ENCODE peak calls at places on chromosomes 2 and 18, in six cellular contexts. S is kidney epithelial cell, O is hepatocyte, U is right atrium auricular region, I is AG10803, F is thoracic aorta. Q is an unnamed sample.

GRCh38 chr2:24920813-24921441 is 890 bp upstream of the ADCY3 start:
- DNase-seq in O (no peak), S (no peak), F (no peak), U (no peak), I (no peak), Q (no peak)

GRCh38 chr2:174969091-174969734 is 36.0 kb downstream of the CHN1 start:
- DNase-seq in S (no peak), I (no peak), U (no peak), O (no peak), F (no peak), Q (no peak)

GRCh38 chr18:576924-577323 is 3.3 kb upstream of the CETN1 start:
- DNase-seq in O (no peak), F (no peak), U (no peak), S (no peak), I (no peak), Q (no peak)

GRCh38 chr18:54086046-54086802 is 138.2 kb downstream of the MBD2 start:
- DNase-seq in F (no peak), U (no peak), S (no peak), I (no peak), O (no peak), Q (no peak)

GRCh38 chr2:38074775-38075435 is 1.0 kb downstream of the CYP1B1 start:
- DNase-seq in O (peak; percentile 60), S (no peak), U (no peak), F (no peak), I (peak; percentile 39), Q (peak; percentile 71)

GRCh38 chr2:15919716-15920444 is 20.5 kb upstream of the MYCN start:
- DNase-seq in U (no peak), I (no peak), F (no peak), S (no peak), O (no peak), Q (no peak)

GRCh38 chr2:150528861-150529801 is 41.7 kb upstream of the RND3 start:
- DNase-seq in U (no peak), S (peak; percentile 73), I (peak; percentile 94), F (no peak), O (peak; percentile 52), Q (peak; percentile 88)

GRCh38 chr2:175605599-175605988 is 396.5 kb downstream of the LNPK start:
- DNase-seq in S (no peak), I (no peak), U (no peak), O (no peak), F (no peak), Q (no peak)

GRCh38 chr2:238456966-238457926 is 30.5 kb downstream of the ASB1 start:
- DNase-seq in I (no peak), F (no peak), S (no peak), O (no peak), U (no peak), Q (peak; percentile 13)

GRCh38 chr2:15718103-15718943 is 126.7 kb downstream of the DDX1 start:
- DNase-seq in O (no peak), I (no peak), S (no peak), F (no peak), U (no peak), Q (no peak)

GRCh38 chr18:52716926-52717325 is 376.9 kb downstream of the DCC start:
- DNase-seq in O (peak; percentile 58), S (no peak), F (no peak), U (no peak), I (peak; percentile 22), Q (peak; percentile 69)

GRCh38 chr2:1553671-1554295 is 140.5 kb downstream of the TPO start:
- DNase-seq in F (no peak), S (peak; percentile 96), O (peak; percentile 70), I (peak; percentile 84), U (no peak), Q (peak; percentile 91)

GRCh38 chr2:152571035-152571766 is 146.1 kb downstream of the PRPF40A start:
- DNase-seq in U (no peak), F (no peak), O (no peak), I (peak; percentile 34), S (no peak), Q (peak; percentile 41)

GRCh38 chr18:53796042-53796729 is 428.3 kb downstream of the MBD2 start:
- DNase-seq in U (peak; percentile 63), I (peak; percentile 90), F (no peak), O (peak; percentile 26), S (peak; percentile 65), Q (peak; percentile 94)

GRCh38 chr2:189444322-189444721 is 3.0 kb downstream of the WDR75 start:
- DNase-seq in U (no peak), F (no peak), I (peak; percentile 10), O (no peak), S (no peak), Q (peak; percentile 41)

GRCh38 chr18:43661570-43661969 is 384.3 kb upstream of the SYT4 start:
- DNase-seq in S (peak; percentile 56), F (no peak), O (peak; percentile 41), U (no peak), I (peak; percentile 63), Q (peak; percentile 91)

GRCh38 chr2:157194097-157194688 is 63.3 kb upstream of the GALNT5 start:
- DNase-seq in I (peak; percentile 74), S (no peak), F (no peak), O (peak; percentile 73), U (no peak), Q (peak; percentile 87)

GRCh38 chr18:8208716-8209115 is 400.5 kb upstream of the RAB12 start:
- DNase-seq in U (no peak), S (no peak), F (no peak), O (no peak), I (no peak), Q (no peak)

GRCh38 chr2:182949572-182950189 is 83.2 kb upstream of the FRZB start:
- DNase-seq in O (peak; percentile 15), F (no peak), I (no peak), U (peak; percentile 61), S (no peak), Q (peak; percentile 50)

GRCh38 chr18:35756506-35757117 is 175.1 kb downstream of the GALNT1 start:
- DNase-seq in I (peak; percentile 57), U (no peak), S (no peak), O (peak; percentile 74), F (no peak), Q (peak; percentile 76)

GRCh38 chr18:35635171-35635570 is 53.6 kb downstream of the GALNT1 start:
- DNase-seq in I (peak; percentile 58), O (peak; percentile 67), U (no peak), S (peak; percentile 92), F (no peak), Q (peak; percentile 33)

GRCh38 chr2:128281852-128282245 is 36.8 kb downstream of the HS6ST1 start:
- DNase-seq in S (no peak), F (no peak), O (no peak), I (no peak), U (no peak), Q (no peak)

GRCh38 chr2:128284037-128284441 is 34.6 kb downstream of the HS6ST1 start:
- DNase-seq in F (no peak), S (no peak), I (no peak), O (no peak), U (no peak), Q (no peak)

GRCh38 chr2:128284841-128285240 is 33.8 kb downstream of the HS6ST1 start:
- DNase-seq in I (no peak), S (no peak), O (no peak), U (no peak), F (no peak), Q (no peak)

GRCh38 chr2:128282246-128282975 is 36.3 kb downstream of the HS6ST1 start:
- DNase-seq in O (no peak), F (no peak), U (no peak), S (no peak), I (no peak), Q (no peak)

GRCh38 chr2:128282976-128283810 is 35.5 kb downstream of the HS6ST1 start:
- DNase-seq in U (no peak), O (no peak), I (no peak), F (no peak), S (no peak), Q (no peak)
- TF ChIP-seq CTCF in U (peak; percentile 35), O (peak; percentile 19), I (peak; percentile 3), F (no peak), S (peak; percentile 14), Q (no peak)

GRCh38 chr18:59021500-59021899 is 118.2 kb upstream of the SEC11C start:
- DNase-seq in F (no peak), O (no peak), I (no peak), U (peak; percentile 30), S (no peak), Q (no peak)

GRCh38 chr18:59026364-59026763 is 113.3 kb upstream of the SEC11C start:
- DNase-seq in F (no peak), O (no peak), S (no peak), U (no peak), I (no peak), Q (no peak)

GRCh38 chr18:59024829-59025228 is 114.9 kb upstream of the SEC11C start:
- DNase-seq in S (no peak), I (peak; percentile 54), O (no peak), U (no peak), F (no peak), Q (peak; percentile 86)

GRCh38 chr18:59026831-59027410 is 112.8 kb upstream of the SEC11C start:
- DNase-seq in O (no peak), F (no peak), I (no peak), U (no peak), S (no peak), Q (no peak)

GRCh38 chr18:59022167-59022945 is 117.3 kb upstream of the SEC11C start:
- DNase-seq in F (no peak), I (peak; percentile 80), S (no peak), O (no peak), U (peak; percentile 60), Q (no peak)
- H3K4me3 ChIP-seq in F (no peak overlapping the region), I (no peak overlapping the region), S (no peak overlapping the region), O (no peak overlapping the region), U (no peak overlapping the region), Q (no peak overlapping the region)

DNA sequence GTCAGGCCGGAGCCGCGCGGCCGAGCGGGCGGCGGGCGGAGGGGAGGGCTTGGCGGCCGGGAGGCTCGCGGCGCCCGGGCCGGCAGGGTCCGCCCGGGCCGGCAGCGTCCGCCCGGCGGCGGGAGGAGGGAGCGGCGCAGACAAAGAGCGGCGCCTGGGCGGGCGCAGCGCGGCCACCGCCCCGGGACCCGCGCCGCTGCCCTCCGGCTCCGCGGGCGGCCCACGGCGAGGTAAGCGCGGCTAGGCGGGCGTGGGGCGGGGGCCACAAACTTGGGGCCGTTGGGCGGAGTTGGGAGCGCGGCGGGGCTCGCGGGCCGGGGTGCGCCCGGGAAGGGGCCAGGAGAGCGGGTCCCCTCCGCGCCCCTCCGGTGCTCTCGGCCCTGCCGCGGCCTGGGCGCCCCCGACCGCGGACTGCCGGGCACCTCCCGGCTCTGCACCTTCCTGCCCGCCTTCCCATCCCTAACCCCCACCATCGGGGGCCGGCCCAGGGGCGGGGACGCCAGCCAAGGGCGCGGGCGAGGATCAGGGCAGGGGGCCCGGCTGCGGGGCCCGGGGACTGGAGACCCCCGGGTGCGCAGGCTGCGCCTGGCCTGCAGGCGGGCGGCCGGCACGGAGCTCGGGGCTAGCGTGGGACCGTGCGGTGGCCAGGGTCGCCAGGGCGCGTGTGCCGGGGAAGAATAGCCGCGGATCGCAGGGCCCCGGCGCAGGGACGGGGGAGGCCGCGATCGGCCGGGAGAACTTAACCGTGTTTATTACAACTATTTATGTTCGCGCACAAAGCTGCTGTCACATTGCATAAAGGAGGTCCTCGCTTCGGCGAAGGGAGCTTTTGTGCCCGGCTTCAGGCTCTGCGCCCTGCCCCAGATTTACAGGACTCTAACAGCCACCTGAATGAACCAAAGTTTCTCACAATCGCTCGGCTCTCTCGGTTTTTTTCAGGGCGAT is at the start of gene NCK2:
- DNase-seq in F (no peak), O (peak; percentile 59), U (no peak), I (peak; percentile 29), S (no peak), Q (peak; percentile 41)
- TF ChIP-seq CTCF in F (peak; percentile 20), O (no peak), U (peak; percentile 28), I (no peak), S (no peak), Q (no peak)

DNA sequence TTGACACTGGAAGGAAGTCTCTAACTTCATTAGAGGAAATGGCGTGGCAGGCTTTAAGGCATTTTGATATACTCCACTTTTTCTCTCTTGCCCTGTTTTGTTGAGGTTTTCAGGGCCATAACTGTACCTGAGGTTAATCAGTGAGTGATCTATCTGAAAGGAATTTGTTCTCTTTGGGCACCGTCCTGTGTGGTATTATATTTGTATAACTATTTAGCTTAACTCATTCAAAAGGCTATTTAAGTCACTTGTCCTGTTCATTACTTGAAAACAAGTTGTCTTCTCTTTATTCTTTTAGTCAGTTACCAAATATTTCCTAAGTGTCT is 180.4 kb downstream of the NEDD4L start:
- DNase-seq in U (no peak), S (no peak), I (no peak), F (no peak), O (no peak), Q (no peak)
- H3K4me3 ChIP-seq in U (no peak overlapping the region), S (peak overlapping the region; percentile 3), I (no peak overlapping the region), F (no peak overlapping the region), O (peak overlapping the region; percentile 7), Q (no peak overlapping the region)

Q was measured in choroid plexus epithelial cell.